ENCODE peak calls at places on chromosomes 1 and 21, in ten cellular contexts. I, K, P, O, U, D, W, X, N and C are unnamed samples.

GRCh38 chr21:45102391-45102932 is 28.1 kb downstream of the ADARB1 start:
- DNase-seq in I (peak), K (no peak), P (no peak), O (no peak), U (peak), D (no peak), W (no peak), X (no peak), N (no peak), C (no peak)

GRCh38 chr1:68294354-68295066 is 62.2 kb upstream of the WLS start:
- DNase-seq in I (no peak), K (no peak), P (no peak), O (no peak), U (no peak), D (no peak), W (no peak), X (no peak), N (no peak), C (no peak)

GRCh38 chr1:3939242-3940080 is 39.4 kb upstream of the C1orf174 start:
- DNase-seq in I (no peak), K (no peak), P (no peak), O (no peak), U (no peak), D (no peak), W (no peak), X (no peak), N (no peak), C (no peak)

GRCh38 chr21:45574691-45575090 is 32.5 kb upstream of the SLC19A1 start:
- DNase-seq in I (no peak), K (no peak), P (no peak), O (no peak), U (no peak), D (no peak), W (no peak), X (no peak), N (no peak), C (no peak)

GRCh38 chr21:43600642-43601397 is 58.5 kb downstream of the HSF2BP start:
- DNase-seq in I (peak), K (peak), P (no peak), O (no peak), U (peak), D (no peak), W (no peak), X (no peak), N (peak), C (no peak)

GRCh38 chr1:110850632-110851031 is 22.3 kb upstream of the CD53 start:
- DNase-seq in I (no peak), K (no peak), P (no peak), O (no peak), U (no peak), D (no peak), W (no peak), X (no peak), N (no peak), C (no peak)

GRCh38 chr1:175146535-175147213 is 45.9 kb downstream of the KIAA0040 start:
- DNase-seq in I (no peak), K (peak), P (peak), O (peak), U (peak), D (peak), W (peak), X (peak), N (peak), C (peak)

GRCh38 chr1:6393400-6394187 is at the start of gene ACOT7:
- DNase-seq in I (peak), K (peak), P (peak), O (peak), U (peak), D (peak), W (peak), X (peak), N (peak), C (peak)

GRCh38 chr1:227356582-227357228 is 38.4 kb upstream of the CDC42BPA start:
- DNase-seq in I (no peak), K (no peak), P (no peak), O (no peak), U (peak), D (no peak), W (no peak), X (no peak), N (no peak), C (no peak)

GRCh38 chr1:206579747-206580437 is 32.4 kb downstream of the EIF2D start:
- DNase-seq in I (peak), K (no peak), P (peak), O (no peak), U (peak), D (peak), W (no peak), X (peak), N (no peak), C (peak)

GRCh38 chr1:152811671-152812070 is at the start of gene LCE1B:
- DNase-seq in I (no peak), K (no peak), P (no peak), O (no peak), U (no peak), D (no peak), W (no peak), X (no peak), N (no peak), C (no peak)

GRCh38 chr1:115679141-115679611 is 37.4 kb downstream of the VANGL1 start:
- DNase-seq in I (peak), K (no peak), P (no peak), O (no peak), U (peak), D (no peak), W (no peak), X (no peak), N (no peak), C (no peak)

GRCh38 chr1:41387667-41388091 is 26.4 kb downstream of the FOXO6 start:
- DNase-seq in I (peak), K (peak), P (no peak), O (no peak), U (no peak), D (no peak), W (no peak), X (no peak), N (peak), C (no peak)